ENCODE peak calls at places on chromosomes 16 and 17, in five cellular contexts. H, B, E, U and G are unnamed samples.

GRCh38 chr17:82407255-82407654 is 10.9 kb upstream of the HEXD start:
- DNase-seq in H (no peak), B (no peak), E (no peak), U (peak), G (no peak)

GRCh38 chr17:58329035-58329807 is 626 bp upstream of the TSPOAP1 start:
- DNase-seq in H (peak), B (no peak), E (no peak), U (peak), G (no peak)

GRCh38 chr16:30352488-30353401 is 2.4 kb downstream of the CD2BP2 start:
- DNase-seq in H (no peak), B (no peak), E (no peak), U (no peak), G (no peak)

GRCh38 chr17:80129006-80129565 is 17.8 kb downstream of the EIF4A3 start:
- DNase-seq in H (no peak), B (no peak), E (no peak), U (no peak), G (no peak)

GRCh38 chr16:56066617-56067016 is 124.7 kb upstream of the GNAO1 start:
- DNase-seq in H (no peak), B (no peak), E (no peak), U (no peak), G (no peak)

GRCh38 chr17:80760501-80760900 is 215.9 kb downstream of the RPTOR start:
- DNase-seq in H (no peak), B (peak), E (no peak), U (peak), G (no peak)

GRCh38 chr17:48429156-48429555 is 858 bp downstream of the SKAP1 start:
- DNase-seq in H (no peak), B (no peak), E (no peak), U (no peak), G (no peak)

GRCh38 chr17:31733326-31733725 is 125.7 kb downstream of the COPRS start:
- DNase-seq in H (no peak), B (no peak), E (no peak), U (no peak), G (no peak)

GRCh38 chr16:85750827-85751641 is at the start of gene C16orf74:
- DNase-seq in H (no peak), B (no peak), E (peak), U (peak), G (peak)

GRCh38 chr17:82734987-82735866 is at the start of gene FN3K:
- DNase-seq in H (no peak), B (peak), E (no peak), U (peak), G (peak)

GRCh38 chr17:50956750-50957523 is 90.8 kb upstream of the TOB1 start:
- DNase-seq in H (peak), B (peak), E (peak), U (peak), G (peak)

GRCh38 chr16:31528726-31529397 is 1.2 kb downstream of the AHSP start:
- DNase-seq in H (no peak), B (no peak), E (no peak), U (no peak), G (peak)

GRCh38 chr16:31127182-31127581 is 8.3 kb downstream of the PRSS8 start:
- DNase-seq in H (no peak), B (no peak), E (no peak), U (no peak), G (no peak)

GRCh38 chr16:6335072-6335471 is 997.6 kb upstream of the RBFOX1 start:
- DNase-seq in H (no peak), B (no peak), E (peak), U (peak), G (peak)

GRCh38 chr17:81976332-81977210 is 858 bp upstream of the ASPSCR1 start:
- DNase-seq in H (peak), B (peak), E (no peak), U (no peak), G (peak)

GRCh38 chr16:15533386-15533785 is 99.0 kb downstream of the BMERB1 start:
- DNase-seq in H (no peak), B (no peak), E (no peak), U (no peak), G (peak)

GRCh38 chr17:29958947-29959657 is 17.7 kb downstream of the EFCAB5 start:
- DNase-seq in H (no peak), B (no peak), E (no peak), U (peak), G (no peak)

GRCh38 chr17:19523690-19524089 is 10.0 kb upstream of the SLC47A1 start:
- DNase-seq in H (no peak), B (no peak), E (no peak), U (no peak), G (no peak)

GRCh38 chr17:30958187-30958586 is 12.7 kb upstream of the RNF135 start:
- DNase-seq in H (no peak), B (no peak), E (no peak), U (no peak), G (no peak)

GRCh38 chr17:78806451-78806850 is 24.4 kb upstream of the CYTH1 start:
- DNase-seq in H (no peak), B (no peak), E (no peak), U (peak), G (no peak)

GRCh38 chr17:1919206-1919605 is 89.4 kb downstream of the RPA1 start:
- DNase-seq in H (no peak), B (no peak), E (no peak), U (no peak), G (no peak)

GRCh38 chr17:39134878-39135277 is 16.6 kb downstream of the PLXDC1 start:
- DNase-seq in H (no peak), B (no peak), E (no peak), U (peak), G (no peak)

GRCh38 chr17:37557482-37557881 is 51.7 kb downstream of the SYNRG start:
- DNase-seq in H (no peak), B (no peak), E (no peak), U (no peak), G (no peak)

GRCh38 chr16:57023541-57024249 is 34.3 kb downstream of the NLRC5 start:
- DNase-seq in H (peak), B (no peak), E (no peak), U (no peak), G (no peak)

GRCh38 chr16:50771366-50771765 is 29.5 kb downstream of the CYLD start:
- DNase-seq in H (no peak), B (no peak), E (no peak), U (peak), G (no peak)

GRCh38 chr16:88405325-88406060 is 22.7 kb downstream of the ZNF469 start:
- DNase-seq in H (no peak), B (no peak), E (no peak), U (no peak), G (no peak)

GRCh38 chr17:74280093-74280513 is 6.1 kb downstream of the DNAI2 start:
- DNase-seq in H (peak), B (no peak), E (no peak), U (no peak), G (no peak)

GRCh38 chr17:47649972-47650524 is 329 bp downstream of the KPNB1 start:
- DNase-seq in H (peak), B (no peak), E (no peak), U (no peak), G (no peak)

GRCh38 chr17:64534187-64534586 is 27.4 kb downstream of the CEP95 start:
- DNase-seq in H (no peak), B (no peak), E (no peak), U (no peak), G (no peak)

GRCh38 chr17:72735089-72735488 is 357.4 kb downstream of the SLC39A11 start:
- DNase-seq in H (no peak), B (no peak), E (no peak), U (no peak), G (no peak)

GRCh38 chr16:51009359-51009758 is 141.7 kb downstream of the SALL1 start:
- DNase-seq in H (no peak), B (no peak), E (no peak), U (no peak), G (no peak)

GRCh38 chr16:69410285-69410990 is 14.0 kb upstream of the CYB5B start:
- DNase-seq in H (no peak), B (no peak), E (no peak), U (peak), G (no peak)

GRCh38 chr17:992933-993332 is 4.0 kb upstream of the TIMM22 start:
- DNase-seq in H (no peak), B (no peak), E (no peak), U (no peak), G (no peak)